ENCODE peak calls at places on chromosomes 4 and X, in nine cellular contexts. One of them, this sample, is unnamed.

GRCh38 chrX:74419861-74420193 is 1.5 kb upstream of the SLC16A2 start:
- DNase-seq in IMR-90: no peak
- DNase-seq in ascending aorta: no peak
- DNase-seq in foreskin keratinocyte: peak; percentile 21
- DNase-seq in tibial nerve: no peak
- DNase-seq in HepG2: no peak
- DNase-seq in psoas muscle: no peak
- DNase-seq in cardiac muscle cell: peak; percentile 14
- DNase-seq in osteoblast: no peak
- DNase-seq in this sample: no peak

GRCh38 chr4:77193511-77194236 is 36.7 kb downstream of the CCNG2 start:
- DNase-seq in IMR-90: no peak
- DNase-seq in ascending aorta: peak; percentile 75
- DNase-seq in foreskin keratinocyte: no peak
- DNase-seq in tibial nerve: peak; percentile 41
- DNase-seq in HepG2: no peak
- DNase-seq in psoas muscle: peak; percentile 26
- DNase-seq in cardiac muscle cell: no peak
- DNase-seq in osteoblast: no peak
- DNase-seq in this sample: no peak

GRCh38 chr4:179399054-179399782 is 1957.0 kb upstream of the AGA start:
- DNase-seq in IMR-90: no peak
- DNase-seq in ascending aorta: no peak
- DNase-seq in foreskin keratinocyte: no peak
- DNase-seq in tibial nerve: no peak
- DNase-seq in HepG2: no peak
- DNase-seq in psoas muscle: no peak
- DNase-seq in cardiac muscle cell: no peak
- DNase-seq in osteoblast: no peak
- DNase-seq in this sample: no peak

GRCh38 chr4:7206856-7207567 is 14.7 kb downstream of the SORCS2 start:
- DNase-seq in IMR-90: peak; percentile 90
- DNase-seq in ascending aorta: peak; percentile 92
- DNase-seq in foreskin keratinocyte: peak; percentile 25
- DNase-seq in tibial nerve: peak; percentile 70
- DNase-seq in HepG2: no peak
- DNase-seq in psoas muscle: peak; percentile 89
- DNase-seq in cardiac muscle cell: peak; percentile 54
- DNase-seq in osteoblast: peak; percentile 99
- DNase-seq in this sample: peak; percentile 28

GRCh38 chr4:25863906-25864418 is 1.2 kb upstream of the SEL1L3 start:
- DNase-seq in IMR-90: no peak
- DNase-seq in ascending aorta: no peak
- DNase-seq in foreskin keratinocyte: no peak
- DNase-seq in tibial nerve: no peak
- DNase-seq in HepG2: no peak
- DNase-seq in psoas muscle: no peak
- DNase-seq in cardiac muscle cell: peak; percentile 49
- DNase-seq in osteoblast: peak; percentile 76
- DNase-seq in this sample: no peak

GRCh38 chrX:129781134-129782014 is 1.6 kb downstream of the SASH3 start:
- DNase-seq in IMR-90: no peak
- DNase-seq in ascending aorta: peak; percentile 72
- DNase-seq in foreskin keratinocyte: no peak
- DNase-seq in tibial nerve: no peak
- DNase-seq in HepG2: no peak
- DNase-seq in psoas muscle: peak; percentile 25
- DNase-seq in cardiac muscle cell: no peak
- DNase-seq in osteoblast: peak; percentile 47
- DNase-seq in this sample: no peak

GRCh38 chrX:151722241-151722846 is 6.5 kb downstream of the FATE1 start:
- DNase-seq in IMR-90: no peak
- DNase-seq in ascending aorta: no peak
- DNase-seq in foreskin keratinocyte: peak; percentile 2
- DNase-seq in tibial nerve: no peak
- DNase-seq in HepG2: peak; percentile 7
- DNase-seq in psoas muscle: no peak
- DNase-seq in cardiac muscle cell: peak; percentile 73
- DNase-seq in osteoblast: no peak
- DNase-seq in this sample: no peak

GRCh38 chrX:11416600-11416999 is 123.4 kb downstream of the AMELX start:
- DNase-seq in IMR-90: no peak
- DNase-seq in ascending aorta: no peak
- DNase-seq in foreskin keratinocyte: peak; percentile 38
- DNase-seq in tibial nerve: no peak
- DNase-seq in HepG2: no peak
- DNase-seq in psoas muscle: no peak
- DNase-seq in cardiac muscle cell: no peak
- DNase-seq in osteoblast: no peak
- DNase-seq in this sample: no peak

GRCh38 chr4:153785830-153786721 is 2.8 kb downstream of the SFRP2 start:
- DNase-seq in IMR-90: peak; percentile 14
- DNase-seq in ascending aorta: no peak
- DNase-seq in foreskin keratinocyte: no peak
- DNase-seq in tibial nerve: no peak
- DNase-seq in HepG2: peak; percentile 3
- DNase-seq in psoas muscle: no peak
- DNase-seq in cardiac muscle cell: peak; percentile 39
- DNase-seq in osteoblast: peak; percentile 77
- DNase-seq in this sample: peak; percentile 51

GRCh38 chrX:101386542-101386885 is 523 bp upstream of the BTK start:
- DNase-seq in IMR-90: no peak
- DNase-seq in ascending aorta: no peak
- DNase-seq in foreskin keratinocyte: no peak
- DNase-seq in tibial nerve: no peak
- DNase-seq in HepG2: no peak
- DNase-seq in psoas muscle: no peak
- DNase-seq in cardiac muscle cell: no peak
- DNase-seq in osteoblast: no peak
- DNase-seq in this sample: no peak

GRCh38 chrX:110248582-110248981 is 69.3 kb downstream of the AMMECR1 start:
- DNase-seq in IMR-90: no peak
- DNase-seq in ascending aorta: no peak
- DNase-seq in foreskin keratinocyte: peak; percentile 52
- DNase-seq in tibial nerve: no peak
- DNase-seq in HepG2: no peak
- DNase-seq in psoas muscle: no peak
- DNase-seq in cardiac muscle cell: no peak
- DNase-seq in osteoblast: no peak
- DNase-seq in this sample: no peak

GRCh38 chrX:30973784-30974427 is 84.9 kb upstream of the TAB3 start:
- DNase-seq in IMR-90: no peak
- DNase-seq in ascending aorta: no peak
- DNase-seq in foreskin keratinocyte: no peak
- DNase-seq in tibial nerve: no peak
- DNase-seq in HepG2: no peak
- DNase-seq in psoas muscle: no peak
- DNase-seq in cardiac muscle cell: no peak
- DNase-seq in osteoblast: no peak
- DNase-seq in this sample: no peak

GRCh38 chrX:150913511-150913910 is 15.0 kb upstream of the CD99L2 start:
- DNase-seq in IMR-90: peak; percentile 41
- DNase-seq in ascending aorta: no peak
- DNase-seq in foreskin keratinocyte: no peak
- DNase-seq in tibial nerve: no peak
- DNase-seq in HepG2: no peak
- DNase-seq in psoas muscle: no peak
- DNase-seq in cardiac muscle cell: no peak
- DNase-seq in osteoblast: no peak
- DNase-seq in this sample: peak; percentile 45

GRCh38 chr4:81452452-81453011 is 19.2 kb downstream of the RASGEF1B start:
- DNase-seq in IMR-90: peak; percentile 40
- DNase-seq in ascending aorta: no peak
- DNase-seq in foreskin keratinocyte: peak; percentile 77
- DNase-seq in tibial nerve: no peak
- DNase-seq in HepG2: no peak
- DNase-seq in psoas muscle: no peak
- DNase-seq in cardiac muscle cell: no peak
- DNase-seq in osteoblast: no peak
- DNase-seq in this sample: no peak

GRCh38 chr4:159360549-159360948 is 257.7 kb downstream of the RAPGEF2 start:
- DNase-seq in IMR-90: peak; percentile 96
- DNase-seq in ascending aorta: no peak
- DNase-seq in foreskin keratinocyte: peak; percentile 89
- DNase-seq in tibial nerve: no peak
- DNase-seq in HepG2: no peak
- DNase-seq in psoas muscle: no peak
- DNase-seq in cardiac muscle cell: no peak
- DNase-seq in osteoblast: no peak
- DNase-seq in this sample: peak; percentile 37

GRCh38 chr4:183099537-183100297 is 660 bp downstream of the WWC2 start:
- DNase-seq in IMR-90: no peak
- DNase-seq in ascending aorta: peak; percentile 68
- DNase-seq in foreskin keratinocyte: peak; percentile 18
- DNase-seq in tibial nerve: no peak
- DNase-seq in HepG2: peak; percentile 35
- DNase-seq in psoas muscle: peak; percentile 30
- DNase-seq in cardiac muscle cell: peak; percentile 54
- DNase-seq in osteoblast: peak; percentile 90
- DNase-seq in this sample: peak; percentile 39

GRCh38 chr4:109434793-109435080 is 1.1 kb downstream of the SEC24B start:
- DNase-seq in IMR-90: peak; percentile 37
- DNase-seq in ascending aorta: no peak
- DNase-seq in foreskin keratinocyte: no peak
- DNase-seq in tibial nerve: no peak
- DNase-seq in HepG2: no peak
- DNase-seq in psoas muscle: no peak
- DNase-seq in cardiac muscle cell: no peak
- DNase-seq in osteoblast: no peak
- DNase-seq in this sample: no peak

GRCh38 chr4:109433281-109434006 is at the start of gene SEC24B:
- DNase-seq in IMR-90: peak; percentile 62
- DNase-seq in ascending aorta: peak; percentile 93
- DNase-seq in foreskin keratinocyte: peak; percentile 68
- DNase-seq in tibial nerve: peak; percentile 85
- DNase-seq in HepG2: peak; percentile 73
- DNase-seq in psoas muscle: peak; percentile 90
- DNase-seq in cardiac muscle cell: peak; percentile 88
- DNase-seq in osteoblast: peak; percentile 96
- DNase-seq in this sample: peak; percentile 91

GRCh38 chr4:109436504-109436903 is 2.9 kb downstream of the SEC24B start:
- DNase-seq in IMR-90: no peak
- DNase-seq in ascending aorta: no peak
- DNase-seq in foreskin keratinocyte: no peak
- DNase-seq in tibial nerve: no peak
- DNase-seq in HepG2: no peak
- DNase-seq in psoas muscle: no peak
- DNase-seq in cardiac muscle cell: no peak
- DNase-seq in osteoblast: no peak
- DNase-seq in this sample: no peak

GRCh38 chr4:109434007-109434792 is 585 bp downstream of the SEC24B start:
- DNase-seq in IMR-90: peak; percentile 18
- DNase-seq in ascending aorta: peak; percentile 67
- DNase-seq in foreskin keratinocyte: no peak
- DNase-seq in tibial nerve: peak; percentile 28
- DNase-seq in HepG2: peak; percentile 18
- DNase-seq in psoas muscle: peak; percentile 51
- DNase-seq in cardiac muscle cell: peak; percentile 60
- DNase-seq in osteoblast: peak; percentile 79
- DNase-seq in this sample: peak; percentile 21

DNA sequence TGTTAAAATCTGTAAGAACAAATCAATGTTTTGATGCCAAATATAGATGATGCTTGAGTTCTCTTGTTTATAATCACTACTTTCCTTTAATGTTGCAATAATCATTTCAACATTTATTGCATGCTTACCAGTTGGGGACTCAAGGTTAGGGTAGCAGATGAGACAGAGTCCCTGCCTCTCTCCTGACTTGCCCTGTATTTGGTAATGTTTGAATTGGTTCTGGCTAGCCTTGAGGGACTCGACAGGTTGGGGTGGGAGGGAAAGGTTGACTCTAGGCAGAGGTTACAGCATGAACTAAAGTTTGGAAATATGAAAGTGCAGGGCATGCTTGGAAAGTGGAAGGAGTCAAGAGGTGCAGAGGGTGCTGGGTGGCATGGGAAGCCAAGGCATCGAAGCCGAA is 2.0 kb downstream of the SEC24B start:
- DNase-seq in IMR-90: no peak
- DNase-seq in ascending aorta: no peak
- DNase-seq in foreskin keratinocyte: no peak
- DNase-seq in tibial nerve: no peak
- DNase-seq in HepG2: peak; percentile 67
- DNase-seq in psoas muscle: no peak
- DNase-seq in cardiac muscle cell: no peak
- DNase-seq in osteoblast: no peak
- DNase-seq in this sample: no peak
- H3K4me1 ChIP-seq in IMR-90: peaks cover 3% of the 10 kb centered on the region
- H3K4me1 ChIP-seq in ascending aorta: peaks cover 3% of the 10 kb centered on the region
- H3K4me1 ChIP-seq in foreskin keratinocyte: peaks cover 30% of the 10 kb centered on the region
- H3K4me1 ChIP-seq in tibial nerve: peaks cover 42% of the 10 kb centered on the region
- H3K4me1 ChIP-seq in HepG2: peaks cover 51% of the 10 kb centered on the region
- H3K4me1 ChIP-seq in psoas muscle: peaks cover 65% of the 10 kb centered on the region
- H3K4me1 ChIP-seq in cardiac muscle cell: peaks cover 29% of the 10 kb centered on the region
- H3K4me1 ChIP-seq in osteoblast: peaks cover 27% of the 10 kb centered on the region
- H3K4me1 ChIP-seq in this sample: peaks cover 41% of the 10 kb centered on the region

DNA sequence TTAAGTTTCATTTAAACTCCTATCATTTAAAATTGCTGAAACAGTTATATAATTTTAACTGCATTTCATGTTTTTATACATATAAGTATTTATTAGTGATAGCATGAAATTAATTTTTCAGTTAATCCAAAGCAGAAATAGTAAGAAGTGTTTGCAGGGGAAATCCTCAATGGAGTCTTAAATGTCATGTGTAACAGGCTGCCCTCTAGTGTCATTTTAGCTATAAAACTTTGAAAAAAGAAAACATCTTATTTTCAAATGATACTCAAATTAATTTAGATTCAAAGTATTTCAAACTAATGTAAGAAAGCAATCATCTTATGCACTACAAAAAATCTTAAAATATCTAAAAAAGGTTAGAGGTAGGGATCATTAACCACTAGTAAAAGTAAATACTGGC is 27.1 kb downstream of the TAPT1 start:
- DNase-seq in IMR-90: peak; percentile 37
- DNase-seq in ascending aorta: no peak
- DNase-seq in foreskin keratinocyte: no peak
- DNase-seq in tibial nerve: no peak
- DNase-seq in HepG2: peak; percentile 15
- DNase-seq in psoas muscle: no peak
- DNase-seq in cardiac muscle cell: peak; percentile 20
- DNase-seq in osteoblast: no peak
- DNase-seq in this sample: peak; percentile 55
- TF ChIP-seq CTCF in IMR-90: peak; percentile 47
- TF ChIP-seq CTCF in ascending aorta: no peak
- TF ChIP-seq CTCF in foreskin keratinocyte: peak; percentile 59
- TF ChIP-seq CTCF in tibial nerve: no peak
- TF ChIP-seq CTCF in HepG2: peak; percentile 41
- TF ChIP-seq CTCF in psoas muscle: peak; percentile 51
- TF ChIP-seq CTCF in cardiac muscle cell: peak; percentile 45
- TF ChIP-seq CTCF in osteoblast: peak; percentile 51
- TF ChIP-seq CTCF in this sample: peak; percentile 74

GRCh38 chr4:177680308-177680707 is 238.1 kb upstream of the AGA start:
- DNase-seq in IMR-90: no peak
- DNase-seq in ascending aorta: no peak
- DNase-seq in foreskin keratinocyte: no peak
- DNase-seq in tibial nerve: no peak
- DNase-seq in HepG2: no peak
- DNase-seq in psoas muscle: no peak
- DNase-seq in cardiac muscle cell: no peak
- DNase-seq in osteoblast: no peak
- DNase-seq in this sample: no peak
- H3K27ac ChIP-seq in IMR-90: no peak overlapping the region
- H3K27ac ChIP-seq in ascending aorta: no peak overlapping the region
- H3K27ac ChIP-seq in foreskin keratinocyte: no peak overlapping the region
- H3K27ac ChIP-seq in tibial nerve: no peak overlapping the region
- H3K27ac ChIP-seq in HepG2: no peak overlapping the region
- H3K27ac ChIP-seq in psoas muscle: no peak overlapping the region
- H3K27ac ChIP-seq in cardiac muscle cell: no peak overlapping the region
- H3K27ac ChIP-seq in osteoblast: no peak overlapping the region
- H3K27ac ChIP-seq in this sample: no peak overlapping the region

GRCh38 chr4:163556650-163557391 is 62.3 kb downstream of the TMA16 start:
- DNase-seq in IMR-90: no peak
- DNase-seq in ascending aorta: no peak
- DNase-seq in foreskin keratinocyte: no peak
- DNase-seq in tibial nerve: no peak
- DNase-seq in HepG2: no peak
- DNase-seq in psoas muscle: no peak
- DNase-seq in cardiac muscle cell: no peak
- DNase-seq in osteoblast: peak; percentile 4
- DNase-seq in this sample: no peak
- H3K4me1 ChIP-seq in IMR-90: no peaks in the 10 kb centered on the region
- H3K4me1 ChIP-seq in ascending aorta: no peaks in the 10 kb centered on the region
- H3K4me1 ChIP-seq in foreskin keratinocyte: no peaks in the 10 kb centered on the region
- H3K4me1 ChIP-seq in tibial nerve: no peaks in the 10 kb centered on the region
- H3K4me1 ChIP-seq in HepG2: no peaks in the 10 kb centered on the region
- H3K4me1 ChIP-seq in psoas muscle: no peaks in the 10 kb centered on the region
- H3K4me1 ChIP-seq in cardiac muscle cell: no peaks in the 10 kb centered on the region
- H3K4me1 ChIP-seq in osteoblast: no peaks in the 10 kb centered on the region
- H3K4me1 ChIP-seq in this sample: peaks cover 15% of the 10 kb centered on the region